ENCODE peak calls at places on chromosomes 3 and 15, in five cellular contexts. A is GM12878, W is transverse colon, D is HCT116, Q is stomach. B is an unnamed sample.

GRCh38 chr3:186414735-186415419 is 52.8 kb upstream of the DGKG start:
- DNase-seq in D (no peak), A (no peak), W (peak), Q (peak), B (no peak)

GRCh38 chr3:112124901-112125607 is 8.0 kb downstream of the GCSAM start:
- DNase-seq in A (no peak), D (no peak), W (no peak), Q (no peak), B (no peak)

GRCh38 chr15:55993804-55994539 is 560 bp upstream of the NEDD4 start:
- DNase-seq in Q (no peak), D (peak), W (no peak), A (no peak), B (peak)

GRCh38 chr15:31164573-31164912 is 63.0 kb upstream of the TRPM1 start:
- DNase-seq in A (no peak), W (no peak), Q (no peak), D (no peak), B (no peak)

GRCh38 chr15:31367730-31368344 is 41.2 kb downstream of the KLF13 start:
- DNase-seq in W (peak), A (no peak), D (no peak), Q (no peak), B (no peak)

GRCh38 chr15:65263313-65263712 is 23.4 kb downstream of the PARP16 start:
- DNase-seq in A (no peak), W (no peak), Q (no peak), D (no peak), B (no peak)

GRCh38 chr3:159882784-159883779 is 105.6 kb upstream of the IL12A start:
- DNase-seq in A (no peak), D (no peak), Q (no peak), W (no peak), B (no peak)

GRCh38 chr3:184733181-184733580 is 21.3 kb upstream of the MAGEF1 start:
- DNase-seq in Q (no peak), A (no peak), W (no peak), D (no peak), B (no peak)

GRCh38 chr3:90007786-90008499 is 900.5 kb downstream of the EPHA3 start:
- DNase-seq in A (no peak), D (no peak), W (no peak), Q (no peak), B (no peak)

GRCh38 chr15:85543741-85544155 is 163.3 kb downstream of the AKAP13 start:
- DNase-seq in W (peak), Q (peak), A (no peak), D (no peak), B (no peak)

GRCh38 chr15:89091667-89092220 is 3.5 kb downstream of the ABHD2 start:
- DNase-seq in W (no peak), D (no peak), A (no peak), Q (no peak), B (no peak)

GRCh38 chr15:67120839-67121540 is 55.6 kb downstream of the SMAD3 start:
- DNase-seq in A (peak), D (no peak), W (peak), Q (peak), B (peak)

GRCh38 chr3:118972974-118973373 is 61.7 kb downstream of the IGSF11 start:
- DNase-seq in W (peak), A (no peak), D (no peak), Q (no peak), B (no peak)

GRCh38 chr3:178263236-178263916 is 272.9 kb upstream of the KCNMB2 start:
- DNase-seq in Q (no peak), A (no peak), D (no peak), W (no peak), B (no peak)

GRCh38 chr3:185831195-185831594 is 6.4 kb upstream of the IGF2BP2 start:
- DNase-seq in D (no peak), Q (no peak), W (no peak), A (no peak), B (no peak)

GRCh38 chr15:29364429-29365078 is 94.9 kb upstream of the NSMCE3 start:
- DNase-seq in D (no peak), W (no peak), A (no peak), Q (no peak), B (no peak)

GRCh38 chr15:75923756-75924155 is 20.1 kb downstream of the FBXO22 start:
- DNase-seq in W (no peak), A (no peak), D (no peak), Q (no peak), B (no peak)

GRCh38 chr3:159766563-159767185 is 222.0 kb upstream of the IL12A start:
- DNase-seq in Q (no peak), A (no peak), W (no peak), D (no peak), B (no peak)

GRCh38 chr15:69973102-69973714 is 124.5 kb downstream of the TLE3 start:
- DNase-seq in W (no peak), Q (no peak), A (no peak), D (no peak), B (no peak)

GRCh38 chr3:129230311-129231019 is 18.9 kb upstream of the COPG1 start:
- DNase-seq in Q (no peak), D (no peak), A (no peak), W (no peak), B (no peak)
- TF ChIP-seq POLR2AphosphoS5 in Q (no peak), D (peak), A (no peak), W (no peak), B (no peak)

GRCh38 chr3:107432646-107433045 is 55.4 kb downstream of the CCDC54 start:
- DNase-seq in D (no peak), Q (no peak), A (no peak), W (no peak), B (no peak)

GRCh38 chr3:107430214-107431047 is 53.2 kb downstream of the CCDC54 start:
- DNase-seq in D (no peak), W (peak), A (no peak), Q (no peak), B (no peak)

GRCh38 chr3:107431048-107431297 is 53.7 kb downstream of the CCDC54 start:
- DNase-seq in W (peak), D (no peak), Q (no peak), A (no peak), B (no peak)

GRCh38 chr3:107432013-107432515 is 54.8 kb downstream of the CCDC54 start:
- DNase-seq in D (no peak), W (peak), A (no peak), Q (no peak), B (no peak)

GRCh38 chr3:107431298-107432012 is 54.2 kb downstream of the CCDC54 start:
- DNase-seq in D (no peak), W (peak), Q (peak), A (no peak), B (peak)
- TF ChIP-seq POLR2A in D (peak), W (peak), Q (peak), A (peak), B (no peak)

GRCh38 chr15:37095993-37096877 is 4.1 kb downstream of the MEIS2 start:
- DNase-seq in D (no peak), A (no peak), Q (no peak), W (no peak), B (no peak)

GRCh38 chr15:37098468-37099320 is 1.7 kb downstream of the MEIS2 start:
- DNase-seq in Q (no peak), W (no peak), A (no peak), D (no peak), B (peak)

GRCh38 chr15:37095197-37095992 is 5.0 kb downstream of the MEIS2 start:
- DNase-seq in W (no peak), D (no peak), A (no peak), Q (no peak), B (no peak)

GRCh38 chr15:37094542-37095196 is 5.7 kb downstream of the MEIS2 start:
- DNase-seq in Q (no peak), D (no peak), A (no peak), W (no peak), B (no peak)

GRCh38 chr15:37096878-37097568 is 3.3 kb downstream of the MEIS2 start:
- DNase-seq in Q (no peak), A (no peak), D (no peak), W (no peak), B (no peak)
- TF ChIP-seq POLR2AphosphoS5 in Q (no peak), A (no peak), D (no peak), W (no peak), B (no peak)

GRCh38 chr3:103947062-103947461 is 1419.6 kb upstream of the ALCAM start:
- DNase-seq in W (no peak), A (no peak), D (no peak), Q (no peak), B (no peak)
- TF ChIP-seq POLR2A in W (no peak), A (no peak), D (no peak), Q (no peak), B (no peak)

DNA sequence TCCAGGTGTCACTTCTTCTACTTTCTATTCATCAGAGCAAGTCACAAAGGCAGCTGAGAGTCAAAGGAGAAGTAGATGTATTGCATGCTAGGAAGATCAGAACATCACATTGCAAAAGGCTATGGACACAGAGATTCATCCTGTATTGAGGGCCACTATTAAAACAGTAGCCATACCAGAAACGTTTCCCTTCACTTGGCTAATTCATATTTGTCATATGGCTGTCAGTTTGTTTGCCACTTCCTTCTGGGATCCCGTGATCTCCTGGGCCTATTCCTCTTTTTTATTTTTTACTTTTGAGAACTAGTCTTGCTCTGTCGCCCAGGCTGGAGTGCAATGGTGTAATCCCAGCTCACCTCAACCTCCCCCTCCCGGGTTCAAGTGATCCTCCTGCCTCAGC is 184.0 kb upstream of the SATB1 start:
- DNase-seq in D (no peak), W (no peak), Q (no peak), A (no peak), B (no peak)
- TF ChIP-seq POLR2AphosphoS5 in D (no peak), W (no peak), Q (no peak), A (no peak), B (no peak)

GRCh38 chr3:182478369-182478768 is 314.9 kb upstream of the ATP11B start:
- DNase-seq in D (no peak), W (no peak), A (no peak), Q (no peak), B (no peak)
- TF ChIP-seq POLR2A in D (no peak), W (no peak), A (no peak), Q (no peak), B (no peak)

DNA sequence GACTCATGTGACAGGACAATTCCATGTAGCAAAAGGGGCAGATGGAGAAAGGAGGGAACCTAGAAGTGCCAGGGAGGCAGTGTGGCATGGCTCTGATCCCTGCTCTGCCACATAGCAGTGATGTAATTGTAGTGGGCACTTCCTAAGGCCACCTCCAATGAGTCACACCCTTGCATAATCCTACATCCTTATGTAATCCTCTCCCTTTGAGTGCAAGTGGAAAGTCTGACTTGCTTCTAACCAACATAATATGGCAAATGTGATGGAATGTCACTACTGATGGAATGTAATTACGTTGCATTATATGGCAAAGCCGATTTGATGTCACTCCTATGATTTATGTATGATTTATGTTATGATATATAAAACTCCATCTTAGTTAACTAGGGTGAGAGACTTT is 72.9 kb upstream of the ATP2C1 start:
- DNase-seq in Q (no peak), W (no peak), A (no peak), D (peak), B (no peak)
- TF ChIP-seq POLR2AphosphoS5 in Q (peak), W (no peak), A (no peak), D (peak), B (no peak)

GRCh38 chr15:81002254-81003022 is 1.7 kb downstream of the TLNRD1 start:
- DNase-seq in Q (no peak), D (no peak), W (peak), A (no peak), B (no peak)

GRCh38 chr15:81002004-81002253 is 1.2 kb downstream of the TLNRD1 start:
- DNase-seq in W (no peak), Q (no peak), D (no peak), A (no peak), B (peak)

GRCh38 chr15:81000626-81001179 is at the start of gene TLNRD1:
- DNase-seq in D (peak), W (peak), Q (peak), A (no peak), B (peak)

GRCh38 chr15:81000144-81000625 is 538 bp upstream of the TLNRD1 start:
- DNase-seq in D (no peak), A (no peak), Q (no peak), W (no peak), B (no peak)

DNA sequence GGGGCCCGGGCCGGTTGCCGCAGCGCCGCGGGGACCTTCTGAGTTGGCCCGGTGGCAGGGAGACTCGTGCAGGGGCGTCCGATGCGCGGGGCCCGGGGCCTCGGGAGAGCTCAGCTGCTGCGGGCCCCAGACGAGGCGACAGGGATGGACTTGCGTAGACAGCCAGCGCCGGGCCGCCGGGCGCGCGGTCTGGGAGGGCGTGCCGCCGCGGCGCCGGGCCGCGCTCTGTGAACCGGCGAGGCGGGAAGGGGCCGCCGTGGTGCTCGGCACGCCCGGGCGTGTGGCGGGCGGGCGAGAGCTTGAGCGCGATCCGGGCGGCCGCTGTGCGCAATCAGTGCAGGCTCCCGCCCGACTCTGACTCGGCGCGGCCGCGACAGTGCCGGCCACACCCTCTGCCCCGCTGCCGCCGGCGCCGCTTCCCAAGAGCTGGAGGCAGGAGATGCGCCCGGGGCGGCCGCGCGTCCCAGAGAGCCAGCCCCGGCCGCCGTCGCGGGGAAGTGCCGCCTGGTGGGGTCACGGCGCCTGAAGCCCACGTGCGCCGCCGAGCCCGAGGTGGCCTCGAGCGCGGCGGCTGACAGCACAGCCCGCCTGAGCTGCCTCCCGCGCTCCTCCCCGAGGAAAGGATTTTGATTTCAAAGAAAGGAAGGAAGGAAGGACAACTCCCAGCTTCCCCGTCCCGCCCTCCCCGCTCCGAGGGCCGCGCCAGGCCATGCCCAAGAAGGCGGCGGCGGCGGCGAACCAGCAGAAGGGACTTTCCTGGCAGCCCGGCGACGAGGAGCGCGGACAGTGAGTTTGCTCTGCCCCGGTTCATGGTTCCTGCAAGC is 669 bp downstream of the TLNRD1 start:
- DNase-seq in D (no peak), Q (peak), W (peak), A (no peak), B (peak)
- TF ChIP-seq POLR2A in D (no peak), Q (no peak), W (peak), A (peak), B (no peak)